ENCODE peak calls at places on chromosome 21, in six cellular contexts. One of them, this sample, is unnamed.

GRCh38 chr21:45264146-45264918 is 23.4 kb downstream of the POFUT2 start:
- DNase-seq in cardiac fibroblast: no peak
- DNase-seq in kidney: peak; percentile 46
- DNase-seq in HCT116: no peak
- DNase-seq in cardiac muscle cell: no peak
- DNase-seq in transverse colon: no peak
- DNase-seq in this sample: no peak

GRCh38 chr21:33588485-33589335 is at the start of gene DONSON:
- DNase-seq in cardiac fibroblast: peak; percentile 78
- DNase-seq in kidney: peak; percentile 95
- DNase-seq in HCT116: peak; percentile 35
- DNase-seq in cardiac muscle cell: peak; percentile 86
- DNase-seq in transverse colon: peak; percentile 91
- DNase-seq in this sample: peak; percentile 91

GRCh38 chr21:34846214-34846575 is 177.4 kb downstream of the CLIC6 start:
- DNase-seq in cardiac fibroblast: no peak
- DNase-seq in kidney: no peak
- DNase-seq in HCT116: no peak
- DNase-seq in cardiac muscle cell: no peak
- DNase-seq in transverse colon: no peak
- DNase-seq in this sample: no peak

GRCh38 chr21:36587388-36587787 is 107.5 kb upstream of the CLDN14 start:
- DNase-seq in cardiac fibroblast: peak; percentile 39
- DNase-seq in kidney: no peak
- DNase-seq in HCT116: peak; percentile 21
- DNase-seq in cardiac muscle cell: no peak
- DNase-seq in transverse colon: no peak
- DNase-seq in this sample: no peak

GRCh38 chr21:25573409-25574206 is 33.7 kb downstream of the MRPL39 start:
- DNase-seq in cardiac fibroblast: peak; percentile 93
- DNase-seq in kidney: no peak
- DNase-seq in HCT116: peak; percentile 24
- DNase-seq in cardiac muscle cell: peak; percentile 74
- DNase-seq in transverse colon: no peak
- DNase-seq in this sample: peak; percentile 10

GRCh38 chr21:15195768-15196167 is 131.0 kb upstream of the NRIP1 start:
- DNase-seq in cardiac fibroblast: no peak
- DNase-seq in kidney: no peak
- DNase-seq in HCT116: no peak
- DNase-seq in cardiac muscle cell: no peak
- DNase-seq in transverse colon: no peak
- DNase-seq in this sample: no peak

GRCh38 chr21:32507342-32507919 is 77.9 kb downstream of the TCP10L start:
- DNase-seq in cardiac fibroblast: no peak
- DNase-seq in kidney: peak; percentile 28
- DNase-seq in HCT116: no peak
- DNase-seq in cardiac muscle cell: no peak
- DNase-seq in transverse colon: no peak
- DNase-seq in this sample: no peak

GRCh38 chr21:10466200-10466599 is 55.2 kb upstream of the TPTE start:
- DNase-seq in cardiac fibroblast: no peak
- DNase-seq in kidney: no peak
- DNase-seq in HCT116: no peak
- DNase-seq in cardiac muscle cell: no peak
- DNase-seq in transverse colon: no peak
- DNase-seq in this sample: no peak

GRCh38 chr21:31993826-31994791 is 121.3 kb downstream of the HUNK start:
- DNase-seq in cardiac fibroblast: no peak
- DNase-seq in kidney: no peak
- DNase-seq in HCT116: no peak
- DNase-seq in cardiac muscle cell: no peak
- DNase-seq in transverse colon: no peak
- DNase-seq in this sample: no peak

GRCh38 chr21:43972850-43973633 is 39.1 kb upstream of the TRAPPC10 start:
- DNase-seq in cardiac fibroblast: no peak
- DNase-seq in kidney: peak; percentile 77
- DNase-seq in HCT116: no peak
- DNase-seq in cardiac muscle cell: no peak
- DNase-seq in transverse colon: no peak
- DNase-seq in this sample: no peak

GRCh38 chr21:46599251-46599572 is 5.7 kb downstream of the S100B start:
- DNase-seq in cardiac fibroblast: peak; percentile 94
- DNase-seq in kidney: no peak
- DNase-seq in HCT116: no peak
- DNase-seq in cardiac muscle cell: peak; percentile 93
- DNase-seq in transverse colon: no peak
- DNase-seq in this sample: no peak

GRCh38 chr21:34994646-34995631 is 54.2 kb downstream of the RUNX1 start:
- DNase-seq in cardiac fibroblast: no peak
- DNase-seq in kidney: no peak
- DNase-seq in HCT116: no peak
- DNase-seq in cardiac muscle cell: no peak
- DNase-seq in transverse colon: no peak
- DNase-seq in this sample: no peak

GRCh38 chr21:29163381-29164115 is 33.1 kb downstream of the MAP3K7CL start:
- DNase-seq in cardiac fibroblast: peak; percentile 69
- DNase-seq in kidney: no peak
- DNase-seq in HCT116: no peak
- DNase-seq in cardiac muscle cell: peak; percentile 70
- DNase-seq in transverse colon: no peak
- DNase-seq in this sample: no peak

GRCh38 chr21:34091032-34091431 is 17.7 kb downstream of the MRPS6 start:
- DNase-seq in cardiac fibroblast: no peak
- DNase-seq in kidney: no peak
- DNase-seq in HCT116: no peak
- DNase-seq in cardiac muscle cell: no peak
- DNase-seq in transverse colon: no peak
- DNase-seq in this sample: no peak

GRCh38 chr21:35021546-35021945 is 27.6 kb downstream of the RUNX1 start:
- DNase-seq in cardiac fibroblast: no peak
- DNase-seq in kidney: no peak
- DNase-seq in HCT116: no peak
- DNase-seq in cardiac muscle cell: no peak
- DNase-seq in transverse colon: no peak
- DNase-seq in this sample: no peak

DNA sequence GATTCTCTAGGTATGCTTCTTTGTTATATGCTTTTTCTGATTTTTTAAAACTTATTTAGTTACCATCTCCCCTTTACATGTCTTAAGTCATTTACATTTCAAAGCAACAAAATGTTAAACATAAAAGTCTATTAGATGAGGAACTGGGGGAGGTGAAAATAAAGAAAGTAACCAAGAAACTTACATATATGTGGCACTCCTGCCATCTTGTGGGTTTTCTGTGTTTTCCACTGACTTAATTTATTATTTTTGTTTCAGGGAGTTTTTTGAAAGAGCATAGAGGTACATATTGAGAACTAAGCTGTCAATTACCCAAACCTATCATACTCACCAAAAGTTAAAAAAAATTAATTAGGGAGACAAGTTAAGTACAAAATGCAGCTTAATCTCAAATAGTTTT is 1531.1 kb downstream of the MRPL39 start:
- DNase-seq in cardiac fibroblast: peak; percentile 45
- DNase-seq in kidney: no peak
- DNase-seq in HCT116: no peak
- DNase-seq in cardiac muscle cell: peak; percentile 43
- DNase-seq in transverse colon: no peak
- DNase-seq in this sample: no peak
- TF ChIP-seq CTCF in cardiac fibroblast: no peak
- TF ChIP-seq CTCF in kidney: no peak
- TF ChIP-seq CTCF in HCT116: no peak
- TF ChIP-seq CTCF in cardiac muscle cell: no peak
- TF ChIP-seq CTCF in transverse colon: no peak
- TF ChIP-seq CTCF in this sample: no peak

DNA sequence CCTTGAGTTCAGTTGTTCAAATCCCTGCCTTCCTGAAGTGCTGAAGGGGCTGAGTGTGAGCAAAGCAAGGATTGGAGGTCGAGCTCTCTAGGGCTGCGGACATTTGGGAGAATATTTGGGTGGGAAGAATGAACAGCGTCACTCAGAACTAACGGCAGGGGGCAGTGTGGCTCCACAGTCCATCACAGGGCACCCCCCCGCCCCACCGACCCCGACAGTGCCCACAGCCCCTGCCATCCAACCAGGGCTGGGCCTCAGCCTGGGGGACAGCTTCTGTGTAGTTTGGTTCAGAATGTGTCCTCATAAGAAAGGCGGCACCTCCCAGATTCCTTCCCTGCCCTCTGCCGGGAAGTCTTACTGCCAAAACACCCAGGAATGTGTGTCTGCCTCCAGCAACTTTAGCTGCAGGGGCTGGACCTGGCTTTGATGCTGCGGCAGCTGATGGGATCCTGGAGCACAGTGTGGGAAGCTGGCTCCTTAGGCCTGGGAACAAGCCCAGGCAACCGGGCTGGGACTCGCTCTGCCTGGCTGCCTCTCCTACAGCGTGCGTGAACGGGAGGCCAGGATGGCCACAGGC is 104.8 kb upstream of the TMPRSS2 start:
- DNase-seq in cardiac fibroblast: peak; percentile 74
- DNase-seq in kidney: peak; percentile 91
- DNase-seq in HCT116: no peak
- DNase-seq in cardiac muscle cell: peak; percentile 97
- DNase-seq in transverse colon: peak; percentile 57
- DNase-seq in this sample: peak; percentile 72
- TF ChIP-seq CTCF in cardiac fibroblast: peak; percentile 73
- TF ChIP-seq CTCF in kidney: peak; percentile 75
- TF ChIP-seq CTCF in HCT116: peak; percentile 68
- TF ChIP-seq CTCF in cardiac muscle cell: peak; percentile 64
- TF ChIP-seq CTCF in transverse colon: peak; percentile 73
- TF ChIP-seq CTCF in this sample: peak; percentile 76

GRCh38 chr21:26961704-26962103 is 5.2 kb downstream of the ADAMTS5 start:
- DNase-seq in cardiac fibroblast: no peak
- DNase-seq in kidney: no peak
- DNase-seq in HCT116: no peak
- DNase-seq in cardiac muscle cell: no peak
- DNase-seq in transverse colon: no peak
- DNase-seq in this sample: no peak
- TF ChIP-seq CTCF in cardiac fibroblast: peak; percentile 16
- TF ChIP-seq CTCF in kidney: no peak
- TF ChIP-seq CTCF in HCT116: no peak
- TF ChIP-seq CTCF in cardiac muscle cell: peak; percentile 16
- TF ChIP-seq CTCF in transverse colon: no peak
- TF ChIP-seq CTCF in this sample: no peak

GRCh38 chr21:21324297-21324696 is 326.1 kb downstream of the NCAM2 start:
- DNase-seq in cardiac fibroblast: no peak
- DNase-seq in kidney: no peak
- DNase-seq in HCT116: no peak
- DNase-seq in cardiac muscle cell: no peak
- DNase-seq in transverse colon: no peak
- DNase-seq in this sample: no peak
- TF ChIP-seq CTCF in cardiac fibroblast: no peak
- TF ChIP-seq CTCF in kidney: no peak
- TF ChIP-seq CTCF in HCT116: no peak
- TF ChIP-seq CTCF in cardiac muscle cell: no peak
- TF ChIP-seq CTCF in transverse colon: no peak
- TF ChIP-seq CTCF in this sample: no peak

This sample was measured in Calu3.